ENCODE peak calls at places on chromosomes 13 and 19, in nine cellular contexts. O is brain microvascular endothelial cell; Y is stimulated activated CD4-positive, alpha-beta T cell treated with anti-CD3 and anti-CD28 coated beads, TNF-alpha, amount 100 ng/mL, for 4 hours; L is cardiac septum; U is iris pigment epithelial cell; G is endothelial cell; E is tibial nerve; S is stimulated activated effector memory CD8-positive, alpha-beta T cell treated with anti-CD3 and anti-CD28 coated beads, Interleukin-12 subunit alpha, Interleukin-12 subunit beta, amount 100 ng/mL, for 72 hours; M is mesothelial cell of epicardium. I is an unnamed sample.

GRCh38 chr13:59510377-59510776 is 653.4 kb downstream of the DIAPH3 start:
- DNase-seq in Y (no peak), S (no peak), M (no peak), L (no peak), O (no peak), G (no peak), E (no peak), U (no peak), I (no peak)

GRCh38 chr19:10412257-10412977 is 7.9 kb upstream of the PDE4A start:
- DNase-seq in G (no peak), M (no peak), E (no peak), L (no peak), Y (no peak), O (no peak), U (no peak), S (no peak), I (no peak)

GRCh38 chr13:28744091-28744536 is 25.3 kb upstream of the SLC46A3 start:
- DNase-seq in E (peak), S (no peak), L (no peak), U (peak), M (no peak), Y (no peak), G (peak), O (peak), I (no peak)

GRCh38 chr13:33123066-33123940 is 107.1 kb downstream of the KL start:
- DNase-seq in L (no peak), O (no peak), Y (no peak), S (no peak), U (peak), E (peak), G (no peak), M (no peak), I (no peak)

GRCh38 chr19:38944981-38945506 is 14.3 kb downstream of the MRPS12 start:
- DNase-seq in E (no peak), G (no peak), Y (no peak), M (no peak), U (no peak), S (no peak), O (no peak), L (no peak), I (no peak)

GRCh38 chr13:92355213-92355612 is 871.4 kb upstream of the GPC6 start:
- DNase-seq in G (peak), E (peak), Y (no peak), M (no peak), U (peak), O (peak), L (no peak), S (no peak), I (no peak)

GRCh38 chr19:3047307-3048189 is 14.7 kb downstream of the TLE5 start:
- DNase-seq in S (no peak), O (peak), G (peak), E (peak), U (peak), Y (peak), L (no peak), M (peak), I (peak)

GRCh38 chr19:38879400-38879751 is 1.3 kb upstream of the RINL start:
- DNase-seq in S (no peak), E (no peak), L (no peak), U (no peak), Y (no peak), O (no peak), M (no peak), G (no peak), I (no peak)

GRCh38 chr19:50332264-50333038 is 3.3 kb upstream of the KCNC3 start:
- DNase-seq in E (no peak), S (no peak), U (no peak), M (peak), L (no peak), Y (no peak), G (no peak), O (no peak), I (no peak)

GRCh38 chr13:28415994-28416411 is 78.9 kb downstream of the FLT1 start:
- DNase-seq in L (no peak), S (no peak), E (no peak), G (no peak), O (no peak), Y (no peak), M (no peak), U (no peak), I (no peak)

GRCh38 chr19:15702590-15702930 is 25.3 kb upstream of the OR10H2 start:
- DNase-seq in S (no peak), Y (no peak), U (peak), G (no peak), O (no peak), L (peak), M (no peak), E (peak), I (peak)

GRCh38 chr13:111283991-111284390 is 36.5 kb upstream of the TEX29 start:
- DNase-seq in M (no peak), Y (no peak), U (no peak), L (no peak), G (no peak), S (no peak), E (no peak), O (no peak), I (peak)

GRCh38 chr13:111877906-111878305 is 189.0 kb upstream of the SOX1 start:
- DNase-seq in S (no peak), G (no peak), L (peak), O (no peak), M (no peak), E (no peak), Y (no peak), U (no peak), I (peak)

GRCh38 chr19:49877879-49878743 is 609 bp downstream of the TBC1D17 start:
- DNase-seq in S (no peak), G (peak), U (peak), Y (peak), L (peak), M (peak), E (peak), O (peak), I (peak)

GRCh38 chr13:49366841-49367240 is 77.0 kb downstream of the CAB39L start:
- DNase-seq in M (no peak), G (no peak), U (no peak), Y (no peak), E (no peak), L (no peak), S (no peak), O (no peak), I (no peak)

GRCh38 chr13:50691682-50692263 is 151.7 kb downstream of the DLEU7 start:
- DNase-seq in G (no peak), Y (no peak), U (no peak), E (no peak), S (no peak), M (no peak), L (no peak), O (peak), I (no peak)

GRCh38 chr19:48506138-48506733 is 5.4 kb downstream of the LMTK3 start:
- DNase-seq in S (no peak), O (no peak), U (peak), Y (no peak), G (no peak), E (no peak), L (no peak), M (no peak), I (no peak)

GRCh38 chr13:67225252-67226159 is 4.6 kb downstream of the PCDH9 start:
- DNase-seq in G (no peak), L (no peak), U (no peak), S (no peak), M (no peak), E (no peak), Y (no peak), O (no peak), I (no peak)

GRCh38 chr13:93788456-93788855 is 561.8 kb downstream of the GPC6 start:
- DNase-seq in L (no peak), M (no peak), S (no peak), E (no peak), O (no peak), Y (no peak), G (no peak), U (no peak), I (no peak)

GRCh38 chr19:18294467-18294864 is 13.0 kb upstream of the JUND start:
- DNase-seq in G (no peak), O (no peak), S (peak), U (no peak), M (no peak), E (no peak), L (no peak), Y (peak), I (no peak)

GRCh38 chr13:93345642-93346220 is 119.1 kb downstream of the GPC6 start:
- DNase-seq in U (peak), L (no peak), G (no peak), E (no peak), Y (no peak), O (no peak), S (no peak), M (no peak), I (no peak)

GRCh38 chr13:39159393-39159792 is 121.1 kb downstream of the NHLRC3 start:
- DNase-seq in S (no peak), L (no peak), E (no peak), O (no peak), M (no peak), G (no peak), U (no peak), Y (no peak), I (no peak)

GRCh38 chr13:107441279-107441678 is 774.1 kb downstream of the LIG4 start:
- DNase-seq in M (no peak), E (no peak), U (peak), S (no peak), O (peak), Y (no peak), G (no peak), L (no peak), I (no peak)

GRCh38 chr19:5966215-5966614 is 11.7 kb downstream of the RANBP3 start:
- DNase-seq in U (peak), M (no peak), E (no peak), O (no peak), S (no peak), L (no peak), Y (no peak), G (no peak), I (no peak)

I was measured in esophagus muscularis mucosa.